ENCODE peak calls at places on chromosome X, in seven cellular contexts. One of them, this sample, is unnamed.
A peak's percentile ranks its signal among the peaks of the same experiment; 100 is the strongest.

GRCh38 chrX:53716328-53717088 is 30.0 kb upstream of the HUWE1 start:
- DNase-seq in GM12891: no peak
- DNase-seq in stomach: no peak
- DNase-seq in suprapubic skin: no peak
- DNase-seq in body of pancreas: no peak
- DNase-seq in lower leg skin: no peak
- DNase-seq in K562: no peak
- DNase-seq in this sample: no peak

GRCh38 chrX:81121513-81122363 is 80.0 kb downstream of the HMGN5 start:
- DNase-seq in lower leg skin: peak; percentile 97
- DNase-seq in body of pancreas: peak; percentile 90
- DNase-seq in K562: peak; percentile 86
- DNase-seq in GM12891: peak; percentile 32
- DNase-seq in stomach: peak; percentile 91
- DNase-seq in suprapubic skin: peak; percentile 92
- DNase-seq in this sample: peak; percentile 53

GRCh38 chrX:47012131-47012530 is 66.1 kb upstream of the RGN start:
- DNase-seq in lower leg skin: no peak
- DNase-seq in suprapubic skin: no peak
- DNase-seq in stomach: no peak
- DNase-seq in body of pancreas: no peak
- DNase-seq in GM12891: no peak
- DNase-seq in K562: no peak
- DNase-seq in this sample: no peak

GRCh38 chrX:140817943-140818342 is 108.4 kb downstream of the LINC00632 start:
- DNase-seq in K562: peak; percentile 7
- DNase-seq in body of pancreas: no peak
- DNase-seq in stomach: no peak
- DNase-seq in suprapubic skin: no peak
- DNase-seq in GM12891: no peak
- DNase-seq in lower leg skin: no peak
- DNase-seq in this sample: no peak

GRCh38 chrX:1466232-1466661 is 13.5 kb upstream of the ASMTL start:
- DNase-seq in body of pancreas: no peak
- DNase-seq in stomach: peak; percentile 24
- DNase-seq in K562: no peak
- DNase-seq in lower leg skin: peak; percentile 82
- DNase-seq in GM12891: no peak
- DNase-seq in suprapubic skin: peak; percentile 48
- DNase-seq in this sample: no peak

GRCh38 chrX:149903889-149904748 is 23.1 kb downstream of the MAGEA8 start:
- DNase-seq in suprapubic skin: no peak
- DNase-seq in stomach: no peak
- DNase-seq in K562: peak; percentile 36
- DNase-seq in body of pancreas: no peak
- DNase-seq in GM12891: no peak
- DNase-seq in lower leg skin: no peak
- DNase-seq in this sample: no peak

GRCh38 chrX:107626481-107626880 is 1.8 kb upstream of the PRPS1 start:
- DNase-seq in lower leg skin: no peak
- DNase-seq in suprapubic skin: no peak
- DNase-seq in GM12891: no peak
- DNase-seq in stomach: no peak
- DNase-seq in body of pancreas: no peak
- DNase-seq in K562: no peak
- DNase-seq in this sample: no peak

GRCh38 chrX:110436497-110436896 is 77.8 kb downstream of the RTL9 start:
- DNase-seq in GM12891: no peak
- DNase-seq in stomach: no peak
- DNase-seq in suprapubic skin: no peak
- DNase-seq in body of pancreas: no peak
- DNase-seq in K562: no peak
- DNase-seq in lower leg skin: no peak
- DNase-seq in this sample: no peak

GRCh38 chrX:150731795-150732194 is 38.6 kb downstream of the MTMR1 start:
- DNase-seq in lower leg skin: no peak
- DNase-seq in K562: no peak
- DNase-seq in GM12891: no peak
- DNase-seq in suprapubic skin: no peak
- DNase-seq in stomach: no peak
- DNase-seq in body of pancreas: no peak
- DNase-seq in this sample: peak; percentile 46

GRCh38 chrX:20325786-20326388 is 59.2 kb upstream of the RPS6KA3 start:
- DNase-seq in stomach: no peak
- DNase-seq in body of pancreas: no peak
- DNase-seq in K562: no peak
- DNase-seq in suprapubic skin: no peak
- DNase-seq in GM12891: no peak
- DNase-seq in lower leg skin: no peak
- DNase-seq in this sample: no peak

GRCh38 chrX:46703980-46704379 is 54.9 kb downstream of the SLC9A7 start:
- DNase-seq in body of pancreas: no peak
- DNase-seq in suprapubic skin: no peak
- DNase-seq in stomach: no peak
- DNase-seq in K562: no peak
- DNase-seq in lower leg skin: no peak
- DNase-seq in GM12891: no peak
- DNase-seq in this sample: no peak

GRCh38 chrX:53435997-53436396 is 1.8 kb upstream of the HSD17B10 start:
- DNase-seq in stomach: peak; percentile 74
- DNase-seq in K562: peak; percentile 73
- DNase-seq in suprapubic skin: peak; percentile 67
- DNase-seq in body of pancreas: peak; percentile 72
- DNase-seq in lower leg skin: no peak
- DNase-seq in GM12891: no peak
- DNase-seq in this sample: peak; percentile 26

GRCh38 chrX:77749695-77750094 is 36.3 kb downstream of the ATRX start:
- DNase-seq in suprapubic skin: no peak
- DNase-seq in stomach: no peak
- DNase-seq in lower leg skin: no peak
- DNase-seq in GM12891: no peak
- DNase-seq in body of pancreas: no peak
- DNase-seq in K562: no peak
- DNase-seq in this sample: no peak

GRCh38 chrX:154774622-154775021 is 12.0 kb downstream of the DKC1 start:
- DNase-seq in K562: no peak
- DNase-seq in body of pancreas: no peak
- DNase-seq in stomach: no peak
- DNase-seq in lower leg skin: no peak
- DNase-seq in GM12891: no peak
- DNase-seq in suprapubic skin: no peak
- DNase-seq in this sample: no peak

GRCh38 chrX:154780968-154781367 is 18.3 kb downstream of the DKC1 start:
- DNase-seq in stomach: no peak
- DNase-seq in suprapubic skin: no peak
- DNase-seq in K562: no peak
- DNase-seq in body of pancreas: no peak
- DNase-seq in lower leg skin: no peak
- DNase-seq in GM12891: no peak
- DNase-seq in this sample: no peak

GRCh38 chrX:154779261-154779660 is 16.6 kb downstream of the DKC1 start:
- DNase-seq in stomach: no peak
- DNase-seq in GM12891: no peak
- DNase-seq in lower leg skin: no peak
- DNase-seq in K562: no peak
- DNase-seq in body of pancreas: no peak
- DNase-seq in suprapubic skin: no peak
- DNase-seq in this sample: no peak

GRCh38 chrX:154776753-154777152 is 14.1 kb downstream of the DKC1 start:
- DNase-seq in GM12891: no peak
- DNase-seq in body of pancreas: no peak
- DNase-seq in suprapubic skin: no peak
- DNase-seq in lower leg skin: no peak
- DNase-seq in K562: no peak
- DNase-seq in stomach: no peak
- DNase-seq in this sample: no peak

DNA sequence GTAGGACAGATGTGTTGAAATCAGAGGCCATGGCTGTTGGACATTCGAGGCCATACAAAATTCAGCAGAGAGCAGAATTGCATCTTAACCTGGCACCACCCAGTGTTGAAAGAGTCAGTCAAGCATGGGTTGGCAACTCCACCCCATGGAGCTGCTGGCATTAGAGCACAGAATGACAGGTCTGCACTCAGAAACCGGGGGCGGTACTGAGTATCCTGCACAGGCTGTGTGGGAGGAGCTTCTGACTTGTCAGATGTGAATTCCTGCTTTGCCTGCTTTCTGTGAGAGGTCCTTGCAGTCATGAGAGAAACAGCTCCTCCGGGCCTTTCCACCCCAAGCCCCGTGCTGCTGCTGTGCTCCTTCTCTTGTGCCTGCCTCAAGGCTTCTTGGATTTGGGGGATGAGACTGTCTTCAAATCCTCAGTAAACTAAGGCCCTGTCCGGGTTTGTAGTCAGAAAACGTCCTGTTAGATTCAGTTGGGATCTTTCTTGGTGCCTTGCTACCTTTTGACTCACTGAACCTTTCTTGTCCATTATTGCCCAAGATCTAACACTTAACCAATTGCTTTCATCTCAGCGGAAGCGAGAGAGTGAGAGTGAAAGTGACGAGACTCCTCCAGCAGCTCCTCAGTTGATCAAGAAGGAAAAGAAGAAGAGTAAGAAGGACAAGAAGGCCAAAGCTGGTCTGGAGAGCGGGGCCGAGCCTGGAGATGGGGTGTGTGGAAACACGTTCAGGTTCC is 13.1 kb downstream of the DKC1 start:
- DNase-seq in lower leg skin: no peak
- DNase-seq in suprapubic skin: no peak
- DNase-seq in stomach: no peak
- DNase-seq in GM12891: no peak
- DNase-seq in K562: no peak
- DNase-seq in body of pancreas: peak; percentile 37
- DNase-seq in this sample: peak; percentile 23
- TF ChIP-seq POLR2A in lower leg skin: no peak
- TF ChIP-seq POLR2A in suprapubic skin: no peak
- TF ChIP-seq POLR2A in stomach: no peak
- TF ChIP-seq POLR2A in GM12891: no peak
- TF ChIP-seq POLR2A in K562: peak; percentile 44
- TF ChIP-seq POLR2A in body of pancreas: no peak
- TF ChIP-seq POLR2A in this sample: no peak

GRCh38 chrX:49043987-49044281 is 777 bp upstream of the TFE3 start:
- DNase-seq in K562: no peak
- DNase-seq in suprapubic skin: no peak
- DNase-seq in lower leg skin: no peak
- DNase-seq in stomach: no peak
- DNase-seq in body of pancreas: no peak
- DNase-seq in GM12891: no peak
- DNase-seq in this sample: no peak

GRCh38 chrX:49041683-49042529 is 1.3 kb downstream of the TFE3 start:
- DNase-seq in suprapubic skin: no peak
- DNase-seq in stomach: no peak
- DNase-seq in lower leg skin: no peak
- DNase-seq in GM12891: no peak
- DNase-seq in body of pancreas: no peak
- DNase-seq in K562: no peak
- DNase-seq in this sample: no peak

GRCh38 chrX:49040376-49040955 is 2.7 kb downstream of the TFE3 start:
- DNase-seq in GM12891: no peak
- DNase-seq in K562: no peak
- DNase-seq in stomach: no peak
- DNase-seq in lower leg skin: no peak
- DNase-seq in suprapubic skin: no peak
- DNase-seq in body of pancreas: no peak
- DNase-seq in this sample: no peak

GRCh38 chrX:49042581-49043219 is 457 bp downstream of the TFE3 start:
- DNase-seq in body of pancreas: no peak
- DNase-seq in stomach: no peak
- DNase-seq in K562: no peak
- DNase-seq in GM12891: no peak
- DNase-seq in lower leg skin: no peak
- DNase-seq in suprapubic skin: no peak
- DNase-seq in this sample: no peak

GRCh38 chrX:49043220-49043986 is at the start of gene TFE3:
- DNase-seq in body of pancreas: peak; percentile 99
- DNase-seq in GM12891: peak; percentile 71
- DNase-seq in lower leg skin: peak; percentile 99
- DNase-seq in stomach: peak; percentile 98
- DNase-seq in K562: peak; percentile 89
- DNase-seq in suprapubic skin: peak; percentile 99
- DNase-seq in this sample: peak; percentile 54
- TF ChIP-seq POLR2A in body of pancreas: peak; percentile 53
- TF ChIP-seq POLR2A in GM12891: no peak
- TF ChIP-seq POLR2A in lower leg skin: no peak
- TF ChIP-seq POLR2A in stomach: no peak
- TF ChIP-seq POLR2A in K562: no peak
- TF ChIP-seq POLR2A in suprapubic skin: no peak
- TF ChIP-seq POLR2A in this sample: peak; percentile 49

DNA sequence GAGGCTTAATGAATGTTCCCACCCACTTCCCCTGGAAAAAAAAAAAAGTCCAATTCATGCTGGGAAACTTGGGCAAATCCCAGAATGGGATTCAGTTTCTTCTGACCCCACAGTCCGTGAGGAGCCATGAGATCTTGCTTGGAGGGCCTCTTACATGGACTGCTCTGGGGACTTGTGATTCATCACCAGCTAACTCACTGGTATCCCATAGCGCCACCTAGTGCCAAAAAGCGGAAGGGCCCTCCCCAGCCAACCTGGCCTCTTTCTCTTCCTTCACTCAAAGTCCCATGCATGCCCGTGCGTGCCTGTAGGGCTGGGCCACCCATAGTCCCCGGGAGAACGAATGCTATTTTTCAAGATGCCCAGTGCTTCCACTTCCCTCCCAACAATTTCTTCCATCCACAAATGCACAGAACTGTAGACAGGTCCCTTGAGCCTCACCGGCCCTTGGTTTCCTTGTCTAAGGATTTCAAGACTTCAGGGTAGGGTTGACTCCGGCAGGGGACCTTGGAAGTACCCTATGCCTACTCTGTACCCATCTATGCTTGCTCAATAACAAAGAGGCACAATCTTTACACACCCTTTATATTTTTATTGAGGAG is 5.1 kb downstream of the RTL5 start:
- DNase-seq in GM12891: peak; percentile 30
- DNase-seq in lower leg skin: peak; percentile 98
- DNase-seq in stomach: peak; percentile 88
- DNase-seq in body of pancreas: peak; percentile 83
- DNase-seq in suprapubic skin: peak; percentile 93
- DNase-seq in K562: peak; percentile 78
- DNase-seq in this sample: peak; percentile 74
- TF ChIP-seq POLR2A in GM12891: no peak
- TF ChIP-seq POLR2A in lower leg skin: no peak
- TF ChIP-seq POLR2A in stomach: no peak
- TF ChIP-seq POLR2A in body of pancreas: no peak
- TF ChIP-seq POLR2A in suprapubic skin: no peak
- TF ChIP-seq POLR2A in K562: no peak
- TF ChIP-seq POLR2A in this sample: no peak

DNA sequence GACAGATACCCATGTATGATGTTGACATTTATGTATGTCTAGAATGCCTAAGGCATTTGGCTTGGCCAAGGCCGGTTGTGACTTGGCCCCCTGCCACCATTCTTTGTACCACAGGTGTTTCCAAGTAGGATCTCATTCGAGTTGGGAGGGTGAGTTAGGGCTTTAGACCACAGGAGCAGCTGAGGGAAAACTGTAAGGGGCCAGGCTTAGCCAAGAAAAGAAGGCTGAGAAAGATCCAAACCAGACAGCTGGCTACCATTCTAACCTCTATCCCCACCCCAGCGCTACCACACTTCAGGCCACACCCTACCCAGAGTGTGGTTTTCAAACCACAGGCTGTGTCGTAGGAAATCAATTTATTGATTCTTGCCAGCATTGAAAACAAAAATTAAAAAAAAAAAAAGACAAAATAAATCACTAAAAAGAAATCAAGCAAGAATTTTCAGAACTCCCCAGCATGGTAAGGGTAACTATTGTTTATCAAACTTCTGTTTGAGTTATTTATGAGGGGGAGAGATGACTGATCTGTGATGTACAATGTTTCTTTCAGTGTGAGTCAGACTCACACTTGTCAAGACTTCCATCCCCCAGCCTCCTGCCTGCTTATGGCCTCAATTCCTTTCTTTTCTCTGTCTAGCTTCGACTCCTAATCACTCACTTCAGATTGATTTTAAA is 9.9 kb downstream of the TMSB4X start:
- DNase-seq in lower leg skin: no peak
- DNase-seq in body of pancreas: peak; percentile 88
- DNase-seq in K562: peak; percentile 24
- DNase-seq in suprapubic skin: no peak
- DNase-seq in stomach: peak; percentile 87
- DNase-seq in GM12891: no peak
- DNase-seq in this sample: no peak
- TF ChIP-seq POLR2A in lower leg skin: no peak
- TF ChIP-seq POLR2A in body of pancreas: no peak
- TF ChIP-seq POLR2A in K562: no peak
- TF ChIP-seq POLR2A in suprapubic skin: no peak
- TF ChIP-seq POLR2A in stomach: no peak
- TF ChIP-seq POLR2A in GM12891: no peak
- TF ChIP-seq POLR2A in this sample: no peak